ENCODE peak calls at places on chromosomes 11 and 22, in six cellular contexts. X is tibial nerve, U is adrenal gland, B is lower leg skin, E is ovary, J is body of pancreas. I is an unnamed sample.

GRCh38 chr11:12282676-12283075 is 94.7 kb upstream of the PARVA start:
- DNase-seq in X (no peak), U (peak), B (no peak), E (no peak), J (no peak), I (no peak)

GRCh38 chr22:47090591-47091240 is 328.3 kb downstream of the TBC1D22A start:
- DNase-seq in X (no peak), U (peak), B (peak), E (peak), J (no peak), I (no peak)

GRCh38 chr11:47869548-47870393 is 21.6 kb upstream of the NUP160 start:
- DNase-seq in X (no peak), U (no peak), B (no peak), E (no peak), J (no peak), I (no peak)

GRCh38 chr11:128694618-128695481 is 978 bp downstream of the FLI1 start:
- DNase-seq in X (no peak), U (no peak), B (no peak), E (no peak), J (no peak), I (no peak)

GRCh38 chr11:30798547-30799236 is 212.5 kb upstream of the MPPED2 start:
- DNase-seq in X (no peak), U (no peak), B (no peak), E (no peak), J (no peak), I (no peak)

GRCh38 chr11:12827929-12828812 is 153.9 kb downstream of the TEAD1 start:
- DNase-seq in X (no peak), U (peak), B (no peak), E (no peak), J (peak), I (no peak)

GRCh38 chr22:50473088-50473487 is 1.7 kb downstream of the SBF1 start:
- DNase-seq in X (no peak), U (no peak), B (no peak), E (no peak), J (peak), I (no peak)

GRCh38 chr11:47573321-47573720 is 5.4 kb downstream of the KBTBD4 start:
- DNase-seq in X (no peak), U (no peak), B (no peak), E (no peak), J (no peak), I (no peak)

GRCh38 chr11:12088047-12088481 is 22.3 kb upstream of the MICAL2 start:
- DNase-seq in X (no peak), U (no peak), B (peak), E (no peak), J (peak), I (peak)

GRCh38 chr22:27295071-27295470 is 506.5 kb downstream of the MN1 start:
- DNase-seq in X (no peak), U (no peak), B (no peak), E (no peak), J (no peak), I (no peak)

GRCh38 chr22:27019827-27020226 is 362.4 kb downstream of the MIAT start:
- DNase-seq in X (no peak), U (no peak), B (no peak), E (no peak), J (no peak), I (no peak)

GRCh38 chr11:128695539-128696221 is 1.8 kb downstream of the FLI1 start:
- DNase-seq in X (peak), U (peak), B (peak), E (no peak), J (no peak), I (no peak)

GRCh38 chr11:13999704-14000103 is 37.2 kb downstream of the SPON1 start:
- DNase-seq in X (no peak), U (no peak), B (no peak), E (no peak), J (no peak), I (no peak)

GRCh38 chr11:1825039-1825740 is 9.6 kb upstream of the SYT8 start:
- DNase-seq in X (no peak), U (no peak), B (no peak), E (no peak), J (peak), I (no peak)

GRCh38 chr11:10050561-10050960 is 243.5 kb downstream of the SBF2 start:
- DNase-seq in X (no peak), U (no peak), B (no peak), E (no peak), J (no peak), I (no peak)

GRCh38 chr11:111557425-111558111 is 17.0 kb downstream of the LAYN start:
- DNase-seq in X (no peak), U (no peak), B (no peak), E (no peak), J (no peak), I (no peak)

GRCh38 chr11:131470526-131470925 is 100.1 kb downstream of the NTM start:
- DNase-seq in X (no peak), U (no peak), B (no peak), E (no peak), J (no peak), I (no peak)

GRCh38 chr11:41201156-41201555 is 258.3 kb downstream of the LRRC4C start:
- DNase-seq in X (no peak), U (peak), B (no peak), E (no peak), J (no peak), I (no peak)

GRCh38 chr22:38712496-38713207 is 6.9 kb downstream of the GTPBP1 start:
- DNase-seq in X (no peak), U (peak), B (no peak), E (no peak), J (no peak), I (no peak)

GRCh38 chr11:72079776-72080325 is 491 bp downstream of the NUMA1 start:
- DNase-seq in X (no peak), U (no peak), B (no peak), E (no peak), J (peak), I (peak)

GRCh38 chr11:27217948-27218410 is 145.0 kb downstream of the CCDC34 start:
- DNase-seq in X (no peak), U (peak), B (no peak), E (no peak), J (peak), I (no peak)

GRCh38 chr11:10314199-10315072 is 9.6 kb downstream of the ADM start:
- DNase-seq in X (no peak), U (peak), B (peak), E (no peak), J (no peak), I (no peak)

GRCh38 chr11:80163011-80163410 is 722.2 kb upstream of the TENM4 start:
- DNase-seq in X (no peak), U (no peak), B (no peak), E (no peak), J (no peak), I (no peak)

GRCh38 chr11:27085605-27086004 is 45.0 kb downstream of the BBOX1 start:
- DNase-seq in X (no peak), U (no peak), B (no peak), E (no peak), J (no peak), I (no peak)

GRCh38 chr11:114243461-114244372 is 52.5 kb upstream of the NNMT start:
- DNase-seq in X (no peak), U (peak), B (no peak), E (no peak), J (no peak), I (peak)

GRCh38 chr11:117221775-117222517 is 9.9 kb downstream of the PCSK7 start:
- DNase-seq in X (peak), U (peak), B (no peak), E (peak), J (peak), I (peak)

DNA sequence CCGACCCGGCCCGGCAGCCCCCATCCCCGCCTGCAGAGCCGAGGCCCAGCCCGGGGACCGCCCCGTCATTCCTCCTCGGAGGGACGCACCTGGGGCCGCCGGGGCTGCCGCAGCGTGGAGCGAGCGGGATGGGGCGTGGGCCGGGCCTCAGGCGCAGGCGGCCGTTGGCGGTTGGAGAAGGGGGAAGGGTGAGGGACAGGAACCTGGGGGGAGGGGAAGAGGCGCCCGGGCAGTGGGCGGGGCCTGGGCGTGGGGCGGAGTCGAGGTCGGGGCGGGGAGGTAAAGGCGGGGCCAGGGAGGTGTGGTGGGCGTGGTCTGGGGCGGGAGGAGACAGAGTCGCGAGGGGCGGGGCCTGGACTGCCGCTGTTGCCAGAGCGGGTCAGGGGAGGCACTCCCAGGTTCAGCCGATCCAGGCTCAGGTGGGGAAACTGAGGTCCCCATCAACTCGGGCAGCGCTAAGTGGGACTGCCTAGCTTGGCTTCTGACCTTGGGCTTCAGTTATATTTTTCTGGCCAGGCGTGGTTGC is at the start of gene TESMIN:
- DNase-seq in X (peak), U (peak), B (peak), E (peak), J (peak), I (peak)
- TF ChIP-seq POLR2A in X (no peak), U (no peak), B (no peak), E (no peak), J (peak), I (no peak)

GRCh38 chr11:2928605-2929510 is at the start of gene PHLDA2:
- DNase-seq in X (no peak), U (peak), B (no peak), E (no peak), J (peak), I (no peak)
- TF ChIP-seq POLR2A in X (peak), U (no peak), B (no peak), E (no peak), J (peak), I (peak)

GRCh38 chr22:36084717-36085116 is 56.1 kb upstream of the RBFOX2 start:
- DNase-seq in X (no peak), U (no peak), B (no peak), E (no peak), J (no peak), I (no peak)
- TF ChIP-seq POLR2A in X (no peak), U (no peak), B (no peak), E (no peak), J (no peak), I (no peak)

DNA sequence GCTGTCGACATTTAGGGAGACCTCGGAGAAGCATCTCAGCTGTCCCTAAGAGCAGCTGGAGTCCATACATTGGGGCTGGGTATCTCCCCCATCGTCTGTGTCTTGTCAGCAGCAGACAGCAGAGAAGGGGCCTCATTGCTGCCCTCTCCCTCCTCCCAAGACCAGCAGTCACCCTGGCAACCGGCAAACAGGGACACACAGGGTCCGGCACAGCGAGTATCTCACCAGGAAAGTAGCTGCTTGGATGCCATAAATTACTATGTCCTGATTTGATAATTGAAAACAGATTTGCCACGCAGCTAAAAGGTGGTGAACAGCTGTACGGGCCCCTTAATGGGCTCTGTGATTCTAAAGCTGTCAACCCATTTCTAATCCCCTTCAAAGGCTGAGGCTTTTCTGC is 84.5 kb downstream of the CD44 start:
- DNase-seq in X (no peak), U (no peak), B (no peak), E (no peak), J (no peak), I (no peak)
- TF ChIP-seq POLR2A in X (no peak), U (no peak), B (no peak), E (no peak), J (no peak), I (no peak)

GRCh38 chr22:41541484-41541883 is 2.8 kb downstream of the POLR3H start:
- DNase-seq in X (no peak), U (no peak), B (no peak), E (no peak), J (no peak), I (no peak)

GRCh38 chr22:41543854-41544670 is at the start of gene POLR3H:
- DNase-seq in X (peak), U (peak), B (peak), E (peak), J (peak), I (peak)

GRCh38 chr22:41548830-41549211 is 4.6 kb upstream of the POLR3H start:
- DNase-seq in X (no peak), U (no peak), B (no peak), E (no peak), J (no peak), I (no peak)

GRCh38 chr22:41542224-41542623 is 2.0 kb downstream of the POLR3H start:
- DNase-seq in X (no peak), U (no peak), B (no peak), E (no peak), J (no peak), I (no peak)

GRCh38 chr22:41544671-41545476 is 604 bp upstream of the POLR3H start:
- DNase-seq in X (no peak), U (no peak), B (no peak), E (no peak), J (no peak), I (no peak)
- TF ChIP-seq POLR2A in X (no peak), U (no peak), B (no peak), E (no peak), J (no peak), I (no peak)

GRCh38 chr22:24871611-24872205 is 65.7 kb downstream of the SGSM1 start:
- DNase-seq in X (no peak), U (no peak), B (no peak), E (no peak), J (no peak), I (no peak)

GRCh38 chr22:24865508-24865907 is 59.5 kb downstream of the SGSM1 start:
- DNase-seq in X (no peak), U (no peak), B (no peak), E (no peak), J (no peak), I (no peak)

GRCh38 chr22:24868979-24869378 is 63.0 kb downstream of the SGSM1 start:
- DNase-seq in X (no peak), U (no peak), B (no peak), E (no peak), J (no peak), I (no peak)

DNA sequence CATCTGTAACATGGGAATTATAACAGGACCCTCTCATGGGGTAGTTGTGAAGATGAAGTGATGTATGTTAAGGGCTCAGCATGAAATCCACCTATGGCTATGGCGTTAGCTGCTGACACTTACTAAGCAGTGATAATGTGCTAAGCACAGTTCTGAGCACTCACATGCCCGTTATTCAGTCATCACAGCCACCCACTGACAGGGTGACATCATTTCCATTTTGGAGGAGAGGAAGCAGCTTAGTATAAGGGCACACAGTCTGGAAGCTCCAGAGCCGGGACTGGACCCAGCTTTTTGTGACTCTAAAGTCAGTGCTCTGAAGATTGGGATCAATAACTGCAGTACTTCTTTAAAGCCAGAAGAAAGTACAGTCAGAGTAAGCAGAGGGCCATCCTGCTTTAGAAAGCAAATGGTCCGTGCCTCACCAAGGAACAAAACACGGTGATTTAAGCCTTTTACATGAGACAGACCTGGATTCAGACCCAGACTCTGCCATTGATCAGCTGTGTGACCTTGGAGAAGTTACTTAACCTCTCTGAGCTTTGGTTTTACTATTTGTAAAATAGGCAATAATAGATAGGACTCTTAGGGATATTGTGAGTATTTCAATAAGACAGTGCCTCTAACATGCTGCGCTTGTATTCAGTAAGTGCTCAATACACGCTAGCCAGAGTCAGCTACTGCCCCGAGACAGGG is 61.5 kb downstream of the SGSM1 start:
- DNase-seq in X (no peak), U (no peak), B (no peak), E (no peak), J (no peak), I (no peak)
- TF ChIP-seq POLR2A in X (no peak), U (no peak), B (no peak), E (no peak), J (no peak), I (no peak)

GRCh38 chr11:67277231-67277961 is 11.1 kb downstream of the GRK2 start:
- DNase-seq in X (peak), U (peak), B (peak), E (peak), J (peak), I (peak)
- TF ChIP-seq POLR2A in X (no peak), U (no peak), B (no peak), E (no peak), J (peak), I (peak)

GRCh38 chr22:19941365-19942070 is at the start of the genes COMT and TXNRD2:
- DNase-seq in X (peak), U (no peak), B (no peak), E (peak), J (peak), I (peak)
- TF ChIP-seq POLR2A in X (no peak), U (peak), B (peak), E (peak), J (peak), I (peak)

GRCh38 chr22:25602924-25603323 is 38.4 kb downstream of the GRK3 start:
- DNase-seq in X (no peak), U (no peak), B (no peak), E (no peak), J (no peak), I (no peak)
- TF ChIP-seq POLR2A in X (no peak), U (no peak), B (no peak), E (no peak), J (no peak), I (no peak)

GRCh38 chr11:6686006-6686405 is 2.9 kb upstream of the MRPL17 start:
- DNase-seq in X (no peak), U (no peak), B (no peak), E (no peak), J (no peak), I (no peak)

GRCh38 chr11:6681505-6681904 is 1.6 kb downstream of the MRPL17 start:
- DNase-seq in X (no peak), U (no peak), B (no peak), E (no peak), J (no peak), I (no peak)

GRCh38 chr11:6681949-6682348 is 1.2 kb downstream of the MRPL17 start:
- DNase-seq in X (no peak), U (no peak), B (no peak), E (no peak), J (peak), I (no peak)

GRCh38 chr11:6682591-6682935 is 577 bp downstream of the MRPL17 start:
- DNase-seq in X (peak), U (no peak), B (no peak), E (no peak), J (no peak), I (no peak)

DNA sequence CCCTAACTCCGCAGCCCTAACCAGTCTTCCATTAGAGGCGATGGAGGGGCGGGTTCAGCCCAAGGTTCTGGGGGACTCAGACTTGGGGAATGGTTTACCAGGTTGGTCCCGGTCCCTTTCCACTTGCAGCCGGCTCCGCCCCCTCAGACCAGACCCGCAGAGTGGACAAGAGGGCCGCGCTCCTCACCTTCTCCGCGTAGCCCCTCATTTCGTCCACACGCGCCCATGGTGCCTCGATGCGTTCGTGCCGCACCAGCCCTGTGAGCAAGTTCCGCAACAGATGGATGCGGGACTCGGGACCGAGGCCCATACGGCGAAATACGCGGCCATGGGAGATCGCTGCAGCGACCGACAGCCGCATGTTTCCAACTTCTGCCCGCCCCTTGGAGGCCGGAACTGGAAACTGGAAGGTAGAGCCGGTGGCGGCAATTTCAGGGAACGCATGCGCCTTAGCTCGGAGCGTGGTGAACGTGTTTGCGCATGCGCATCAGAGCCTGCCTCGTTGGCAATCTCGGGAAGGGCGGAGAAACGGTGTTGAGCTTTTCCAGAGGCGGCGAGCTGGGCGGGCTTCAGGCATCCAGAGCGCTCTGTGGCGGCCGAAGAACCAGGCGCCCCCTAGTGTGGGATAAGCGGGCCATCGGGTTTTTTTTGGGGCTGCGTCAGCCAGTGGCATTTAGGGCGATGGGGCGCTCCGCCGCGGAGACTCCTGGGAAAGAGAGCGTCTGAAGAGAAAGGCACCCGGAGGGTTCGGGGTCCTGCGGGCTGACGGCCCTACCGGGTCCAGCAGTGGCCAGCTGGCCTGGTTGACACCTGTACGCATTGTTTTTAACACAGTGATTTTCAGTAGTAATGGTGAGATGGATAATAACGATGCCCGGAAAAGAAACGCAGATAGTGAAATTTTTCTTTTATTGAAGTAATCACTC is at the start of gene MRPL17:
- DNase-seq in X (peak), U (peak), B (peak), E (peak), J (peak), I (peak)
- TF ChIP-seq POLR2A in X (peak), U (peak), B (no peak), E (peak), J (peak), I (peak)

I was measured in gastrocnemius medialis.